ENCODE peak calls at places on chromosomes 2 and 18, in four cellular contexts. One of them, this sample, is unnamed.
A peak's percentile ranks its signal among the peaks of the same experiment; 100 is the strongest.

GRCh38 chr2:241733391-241734207 is 831 bp upstream of the D2HGDH start:
- DNase-seq in NT2/D1: no peak
- DNase-seq in breast epithelium: no peak
- DNase-seq in BE2C: no peak
- DNase-seq in this sample: no peak

GRCh38 chr18:12010187-12010802 is 29.0 kb downstream of the IMPA2 start:
- DNase-seq in NT2/D1: no peak
- DNase-seq in BE2C: no peak
- DNase-seq in breast epithelium: no peak
- DNase-seq in this sample: no peak

GRCh38 chr2:191321861-191322662 is 76.9 kb downstream of the MYO1B start:
- DNase-seq in breast epithelium: no peak
- DNase-seq in BE2C: peak; percentile 71
- DNase-seq in NT2/D1: peak; percentile 70
- DNase-seq in this sample: peak; percentile 28

GRCh38 chr18:70172225-70172624 is 33.3 kb downstream of the RTTN start:
- DNase-seq in breast epithelium: no peak
- DNase-seq in BE2C: no peak
- DNase-seq in NT2/D1: no peak
- DNase-seq in this sample: no peak

GRCh38 chr18:28112056-28112470 is 64.9 kb downstream of the CDH2 start:
- DNase-seq in BE2C: no peak
- DNase-seq in NT2/D1: no peak
- DNase-seq in breast epithelium: no peak
- DNase-seq in this sample: no peak

GRCh38 chr2:224109710-224110109 is 70.6 kb upstream of the SERPINE2 start:
- DNase-seq in NT2/D1: no peak
- DNase-seq in breast epithelium: no peak
- DNase-seq in BE2C: no peak
- DNase-seq in this sample: no peak

GRCh38 chr2:106189764-106190468 is 4.2 kb downstream of the UXS1 start:
- DNase-seq in NT2/D1: no peak
- DNase-seq in BE2C: no peak
- DNase-seq in breast epithelium: no peak
- DNase-seq in this sample: no peak

GRCh38 chr2:44171018-44171417 is 2.3 kb downstream of the PPM1B start:
- DNase-seq in breast epithelium: no peak
- DNase-seq in BE2C: no peak
- DNase-seq in NT2/D1: no peak
- DNase-seq in this sample: no peak

GRCh38 chr2:68811364-68811763 is 59.8 kb downstream of the BMP10 start:
- DNase-seq in BE2C: no peak
- DNase-seq in breast epithelium: peak; percentile 67
- DNase-seq in NT2/D1: no peak
- DNase-seq in this sample: no peak

GRCh38 chr2:71166812-71167211 is 36.4 kb downstream of the MPHOSPH10 start:
- DNase-seq in BE2C: no peak
- DNase-seq in NT2/D1: no peak
- DNase-seq in breast epithelium: no peak
- DNase-seq in this sample: no peak

GRCh38 chr2:135490381-135490780 is 40.6 kb downstream of the ZRANB3 start:
- DNase-seq in BE2C: no peak
- DNase-seq in breast epithelium: no peak
- DNase-seq in NT2/D1: no peak
- DNase-seq in this sample: no peak

GRCh38 chr2:207772081-207772843 is 2.6 kb upstream of the FZD5 start:
- DNase-seq in NT2/D1: no peak
- DNase-seq in BE2C: no peak
- DNase-seq in breast epithelium: no peak
- DNase-seq in this sample: no peak

GRCh38 chr2:132009874-132010521 is 151.8 kb downstream of the ANKRD30BL start:
- DNase-seq in NT2/D1: no peak
- DNase-seq in BE2C: no peak
- DNase-seq in breast epithelium: no peak
- DNase-seq in this sample: no peak

GRCh38 chr2:35963344-35963743 is 392.2 kb upstream of the CRIM1 start:
- DNase-seq in NT2/D1: no peak
- DNase-seq in BE2C: no peak
- DNase-seq in breast epithelium: no peak
- DNase-seq in this sample: no peak

GRCh38 chr2:126655066-126655465 is 892 bp upstream of the GYPC start:
- DNase-seq in NT2/D1: no peak
- DNase-seq in BE2C: no peak
- DNase-seq in breast epithelium: no peak
- DNase-seq in this sample: no peak

GRCh38 chr18:46071615-46071893 is 506 bp downstream of the PSTPIP2 start:
- DNase-seq in BE2C: no peak
- DNase-seq in breast epithelium: no peak
- DNase-seq in NT2/D1: no peak
- DNase-seq in this sample: no peak

GRCh38 chr18:66316708-66317107 is 287.2 kb downstream of the CDH19 start:
- DNase-seq in breast epithelium: no peak
- DNase-seq in BE2C: no peak
- DNase-seq in NT2/D1: peak; percentile 40
- DNase-seq in this sample: no peak

GRCh38 chr2:109487237-109487869 is 126.4 kb downstream of the SEPTIN10 start:
- DNase-seq in NT2/D1: no peak
- DNase-seq in breast epithelium: no peak
- DNase-seq in BE2C: no peak
- DNase-seq in this sample: no peak

GRCh38 chr18:6866552-6866951 is 137.0 kb downstream of the ARHGAP28 start:
- DNase-seq in NT2/D1: no peak
- DNase-seq in breast epithelium: no peak
- DNase-seq in BE2C: no peak
- DNase-seq in this sample: no peak

GRCh38 chr2:22525676-22526075 is 859.3 kb upstream of the KLHL29 start:
- DNase-seq in BE2C: no peak
- DNase-seq in NT2/D1: no peak
- DNase-seq in breast epithelium: no peak
- DNase-seq in this sample: no peak

GRCh38 chr2:172208881-172209325 is 106.2 kb upstream of the DLX2 start:
- DNase-seq in BE2C: no peak
- DNase-seq in NT2/D1: no peak
- DNase-seq in breast epithelium: no peak
- DNase-seq in this sample: no peak

GRCh38 chr2:130345091-130345490 is 2.4 kb downstream of the IMP4 start:
- DNase-seq in breast epithelium: no peak
- DNase-seq in NT2/D1: no peak
- DNase-seq in BE2C: no peak
- DNase-seq in this sample: no peak

GRCh38 chr18:63257453-63257852 is 62.1 kb downstream of the BCL2 start:
- DNase-seq in BE2C: no peak
- DNase-seq in NT2/D1: no peak
- DNase-seq in breast epithelium: no peak
- DNase-seq in this sample: no peak

GRCh38 chr2:225002039-225002655 is 40.1 kb downstream of the DOCK10 start:
- DNase-seq in breast epithelium: peak; percentile 33
- DNase-seq in BE2C: peak; percentile 57
- DNase-seq in NT2/D1: peak; percentile 50
- DNase-seq in this sample: peak; percentile 69

GRCh38 chr2:203636896-203637818 is 69.3 kb upstream of the CD28 start:
- DNase-seq in NT2/D1: no peak
- DNase-seq in breast epithelium: peak; percentile 62
- DNase-seq in BE2C: no peak
- DNase-seq in this sample: no peak

GRCh38 chr2:23460228-23460627 is 75.2 kb downstream of the KLHL29 start:
- DNase-seq in BE2C: no peak
- DNase-seq in NT2/D1: no peak
- DNase-seq in breast epithelium: no peak
- DNase-seq in this sample: no peak

GRCh38 chr2:22340711-22341110 is 1044.3 kb upstream of the KLHL29 start:
- DNase-seq in BE2C: no peak
- DNase-seq in breast epithelium: no peak
- DNase-seq in NT2/D1: no peak
- DNase-seq in this sample: no peak

GRCh38 chr2:219443016-219443696 is 8.5 kb downstream of the SPEG start:
- DNase-seq in NT2/D1: no peak
- DNase-seq in BE2C: no peak
- DNase-seq in breast epithelium: no peak
- DNase-seq in this sample: no peak

GRCh38 chr18:11160303-11160702 is 10.9 kb upstream of the PIEZO2 start:
- DNase-seq in BE2C: no peak
- DNase-seq in NT2/D1: no peak
- DNase-seq in breast epithelium: no peak
- DNase-seq in this sample: no peak

GRCh38 chr18:1965541-1965940 is 605.8 kb downstream of the METTL4 start:
- DNase-seq in NT2/D1: no peak
- DNase-seq in breast epithelium: no peak
- DNase-seq in BE2C: no peak
- DNase-seq in this sample: no peak

GRCh38 chr2:63053889-63054725 is 3.5 kb downstream of the OTX1 start:
- DNase-seq in breast epithelium: no peak
- DNase-seq in BE2C: no peak
- DNase-seq in NT2/D1: no peak
- DNase-seq in this sample: no peak

GRCh38 chr2:9112079-9112721 is 94.4 kb upstream of the ASAP2 start:
- DNase-seq in breast epithelium: no peak
- DNase-seq in BE2C: peak; percentile 65
- DNase-seq in NT2/D1: no peak
- DNase-seq in this sample: no peak

GRCh38 chr2:11496311-11496710 is 30.4 kb upstream of the E2F6 start:
- DNase-seq in BE2C: no peak
- DNase-seq in breast epithelium: no peak
- DNase-seq in NT2/D1: no peak
- DNase-seq in this sample: no peak

GRCh38 chr18:40102903-40103302 is 1852.1 kb upstream of the PIK3C3 start:
- DNase-seq in breast epithelium: no peak
- DNase-seq in NT2/D1: no peak
- DNase-seq in BE2C: no peak
- DNase-seq in this sample: no peak

GRCh38 chr2:203282101-203282500 is 43.3 kb downstream of the CYP20A1 start:
- DNase-seq in BE2C: no peak
- DNase-seq in NT2/D1: no peak
- DNase-seq in breast epithelium: no peak
- DNase-seq in this sample: no peak

GRCh38 chr2:111671426-111672150 is 212.4 kb downstream of the ANAPC1 start:
- DNase-seq in BE2C: no peak
- DNase-seq in NT2/D1: no peak
- DNase-seq in breast epithelium: no peak
- DNase-seq in this sample: no peak

GRCh38 chr2:224887159-224887558 is 155.1 kb downstream of the DOCK10 start:
- DNase-seq in NT2/D1: no peak
- DNase-seq in BE2C: no peak
- DNase-seq in breast epithelium: no peak
- DNase-seq in this sample: no peak

GRCh38 chr18:60623331-60623730 is 250.8 kb upstream of the MC4R start:
- DNase-seq in breast epithelium: no peak
- DNase-seq in NT2/D1: no peak
- DNase-seq in BE2C: no peak
- DNase-seq in this sample: no peak

GRCh38 chr2:33275689-33276444 is 200.6 kb upstream of the RASGRP3 start:
- DNase-seq in breast epithelium: peak; percentile 25
- DNase-seq in BE2C: no peak
- DNase-seq in NT2/D1: no peak
- DNase-seq in this sample: peak; percentile 40

GRCh38 chr2:20072436-20073158 is 21.2 kb upstream of the LAPTM4A start:
- DNase-seq in BE2C: no peak
- DNase-seq in breast epithelium: no peak
- DNase-seq in NT2/D1: no peak
- DNase-seq in this sample: no peak

GRCh38 chr2:20067992-20068727 is 16.7 kb upstream of the LAPTM4A start:
- DNase-seq in breast epithelium: no peak
- DNase-seq in NT2/D1: no peak
- DNase-seq in BE2C: no peak
- DNase-seq in this sample: no peak

GRCh38 chr2:20071397-20072383 is 20.3 kb upstream of the LAPTM4A start:
- DNase-seq in breast epithelium: no peak
- DNase-seq in NT2/D1: peak; percentile 67
- DNase-seq in BE2C: peak; percentile 80
- DNase-seq in this sample: no peak

GRCh38 chr2:20073462-20073861 is 22.0 kb upstream of the LAPTM4A start:
- DNase-seq in BE2C: no peak
- DNase-seq in NT2/D1: no peak
- DNase-seq in breast epithelium: no peak
- DNase-seq in this sample: no peak

GRCh38 chr2:20069756-20070155 is 18.3 kb upstream of the LAPTM4A start:
- DNase-seq in NT2/D1: no peak
- DNase-seq in BE2C: no peak
- DNase-seq in breast epithelium: no peak
- DNase-seq in this sample: no peak
- H3K4me3 ChIP-seq in NT2/D1: no peak overlapping the region
- H3K4me3 ChIP-seq in BE2C: no peak overlapping the region
- H3K4me3 ChIP-seq in breast epithelium: no peak overlapping the region
- H3K4me3 ChIP-seq in this sample: no peak overlapping the region

GRCh38 chr2:120442541-120442922 is 96.6 kb downstream of the INHBB start:
- DNase-seq in BE2C: no peak
- DNase-seq in breast epithelium: no peak
- DNase-seq in NT2/D1: no peak
- DNase-seq in this sample: no peak
- H3K27me3 ChIP-seq in BE2C: no peaks in the 10 kb centered on the region
- H3K27me3 ChIP-seq in breast epithelium: no peaks in the 10 kb centered on the region
- H3K27me3 ChIP-seq in NT2/D1: peaks cover 100% of the 10 kb centered on the region
- H3K27me3 ChIP-seq in this sample: no peaks in the 10 kb centered on the region

GRCh38 chr18:50649821-50650220 is 89.9 kb downstream of the MAPK4 start:
- DNase-seq in BE2C: no peak
- DNase-seq in NT2/D1: no peak
- DNase-seq in breast epithelium: peak; percentile 77
- DNase-seq in this sample: no peak
- H3K4me1 ChIP-seq in BE2C: no peaks in the 10 kb centered on the region
- H3K4me1 ChIP-seq in NT2/D1: peaks cover 2% of the 10 kb centered on the region
- H3K4me1 ChIP-seq in breast epithelium: no peaks in the 10 kb centered on the region
- H3K4me1 ChIP-seq in this sample: no peaks in the 10 kb centered on the region

GRCh38 chr18:42937434-42937833 is 178.1 kb downstream of the RIT2 start:
- DNase-seq in breast epithelium: no peak
- DNase-seq in BE2C: no peak
- DNase-seq in NT2/D1: no peak
- DNase-seq in this sample: no peak

GRCh38 chr18:42936289-42936688 is 179.2 kb downstream of the RIT2 start:
- DNase-seq in NT2/D1: no peak
- DNase-seq in breast epithelium: no peak
- DNase-seq in BE2C: no peak
- DNase-seq in this sample: no peak

GRCh38 chr18:42929181-42929580 is 186.3 kb downstream of the RIT2 start:
- DNase-seq in BE2C: no peak
- DNase-seq in breast epithelium: no peak
- DNase-seq in NT2/D1: no peak
- DNase-seq in this sample: no peak

GRCh38 chr18:42929857-42930256 is 185.6 kb downstream of the RIT2 start:
- DNase-seq in BE2C: no peak
- DNase-seq in breast epithelium: no peak
- DNase-seq in NT2/D1: no peak
- DNase-seq in this sample: no peak

DNA sequence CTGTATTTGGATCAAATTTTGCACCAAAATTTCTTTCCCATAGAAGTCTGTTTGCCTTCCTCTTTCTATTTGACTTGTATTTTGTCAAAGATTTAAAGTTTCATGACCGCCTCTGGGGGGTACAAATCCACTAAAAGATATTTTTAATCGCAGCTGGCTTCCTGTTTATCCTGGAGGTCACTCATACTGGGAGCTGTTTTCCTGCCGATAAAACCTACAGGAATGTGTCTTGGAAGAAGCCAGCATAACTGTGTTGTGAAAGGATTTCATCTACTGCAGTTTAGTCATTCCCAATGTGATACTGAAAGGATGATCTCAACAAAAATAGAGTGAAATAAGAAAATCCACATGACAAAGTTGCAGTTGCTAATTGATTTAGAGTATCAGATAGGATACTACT is 184.0 kb downstream of the RIT2 start:
- DNase-seq in BE2C: no peak
- DNase-seq in breast epithelium: no peak
- DNase-seq in NT2/D1: no peak
- DNase-seq in this sample: no peak
- H3K4me3 ChIP-seq in BE2C: no peak overlapping the region
- H3K4me3 ChIP-seq in breast epithelium: no peak overlapping the region
- H3K4me3 ChIP-seq in NT2/D1: no peak overlapping the region
- H3K4me3 ChIP-seq in this sample: no peak overlapping the region

This sample was measured in CD4-positive, alpha-beta memory T cell.